ENCODE peak calls at places on chromosomes 3 and 15, in six cellular contexts. One of them, this sample, is unnamed.

GRCh38 chr3:135970500-135971116 is 5.1 kb downstream of the PPP2R3A start:
- DNase-seq in HCT116: no peak
- DNase-seq in stomach: no peak
- DNase-seq in gastrocnemius medialis: no peak
- DNase-seq in IMR-90: peak
- DNase-seq in RWPE2: no peak
- DNase-seq in this sample: no peak

GRCh38 chr3:78951546-78951945 is 816.3 kb downstream of the ROBO1 start:
- DNase-seq in HCT116: no peak
- DNase-seq in stomach: no peak
- DNase-seq in gastrocnemius medialis: no peak
- DNase-seq in IMR-90: peak
- DNase-seq in RWPE2: no peak
- DNase-seq in this sample: no peak

GRCh38 chr3:168091961-168092360 is 3.8 kb downstream of the GOLIM4 start:
- DNase-seq in HCT116: no peak
- DNase-seq in stomach: no peak
- DNase-seq in gastrocnemius medialis: no peak
- DNase-seq in IMR-90: no peak
- DNase-seq in RWPE2: no peak
- DNase-seq in this sample: no peak

GRCh38 chr15:98526094-98526493 is 122.2 kb upstream of the IGF1R start:
- DNase-seq in HCT116: no peak
- DNase-seq in stomach: no peak
- DNase-seq in gastrocnemius medialis: no peak
- DNase-seq in IMR-90: no peak
- DNase-seq in RWPE2: no peak
- DNase-seq in this sample: no peak

GRCh38 chr3:35335703-35336102 is 303.6 kb upstream of the ARPP21 start:
- DNase-seq in HCT116: no peak
- DNase-seq in stomach: no peak
- DNase-seq in gastrocnemius medialis: no peak
- DNase-seq in IMR-90: no peak
- DNase-seq in RWPE2: no peak
- DNase-seq in this sample: no peak

GRCh38 chr15:89383635-89384604 is 49.3 kb upstream of the POLG start:
- DNase-seq in HCT116: no peak
- DNase-seq in stomach: no peak
- DNase-seq in gastrocnemius medialis: no peak
- DNase-seq in IMR-90: peak
- DNase-seq in RWPE2: peak
- DNase-seq in this sample: no peak

GRCh38 chr3:188059346-188059745 is 94.6 kb upstream of the LPP start:
- DNase-seq in HCT116: no peak
- DNase-seq in stomach: no peak
- DNase-seq in gastrocnemius medialis: no peak
- DNase-seq in IMR-90: no peak
- DNase-seq in RWPE2: no peak
- DNase-seq in this sample: no peak

GRCh38 chr3:184710870-184711365 is 946 bp downstream of the MAGEF1 start:
- DNase-seq in HCT116: no peak
- DNase-seq in stomach: no peak
- DNase-seq in gastrocnemius medialis: no peak
- DNase-seq in IMR-90: no peak
- DNase-seq in RWPE2: no peak
- DNase-seq in this sample: no peak

GRCh38 chr15:98263787-98264186 is 303.3 kb downstream of the ARRDC4 start:
- DNase-seq in HCT116: no peak
- DNase-seq in stomach: no peak
- DNase-seq in gastrocnemius medialis: no peak
- DNase-seq in IMR-90: no peak
- DNase-seq in RWPE2: no peak
- DNase-seq in this sample: no peak

GRCh38 chr3:101011086-101011485 is 17.9 kb upstream of the ABI3BP start:
- DNase-seq in HCT116: no peak
- DNase-seq in stomach: no peak
- DNase-seq in gastrocnemius medialis: no peak
- DNase-seq in IMR-90: peak
- DNase-seq in RWPE2: no peak
- DNase-seq in this sample: no peak

GRCh38 chr3:113441051-113441770 is at the start of gene CFAP44:
- DNase-seq in HCT116: no peak
- DNase-seq in stomach: peak
- DNase-seq in gastrocnemius medialis: peak
- DNase-seq in IMR-90: peak
- DNase-seq in RWPE2: no peak
- DNase-seq in this sample: peak

GRCh38 chr3:57951106-57951882 is 56.9 kb upstream of the FLNB start:
- DNase-seq in HCT116: peak
- DNase-seq in stomach: peak
- DNase-seq in gastrocnemius medialis: peak
- DNase-seq in IMR-90: peak
- DNase-seq in RWPE2: no peak
- DNase-seq in this sample: no peak

GRCh38 chr3:61610316-61610715 is 48.9 kb downstream of the PTPRG start:
- DNase-seq in HCT116: no peak
- DNase-seq in stomach: no peak
- DNase-seq in gastrocnemius medialis: no peak
- DNase-seq in IMR-90: no peak
- DNase-seq in RWPE2: no peak
- DNase-seq in this sample: no peak

GRCh38 chr3:77102916-77103769 is 63.2 kb downstream of the ROBO2 start:
- DNase-seq in HCT116: no peak
- DNase-seq in stomach: no peak
- DNase-seq in gastrocnemius medialis: no peak
- DNase-seq in IMR-90: peak
- DNase-seq in RWPE2: no peak
- DNase-seq in this sample: no peak

GRCh38 chr3:144189044-144189443 is 217.4 kb downstream of the DIPK2A start:
- DNase-seq in HCT116: no peak
- DNase-seq in stomach: no peak
- DNase-seq in gastrocnemius medialis: no peak
- DNase-seq in IMR-90: peak
- DNase-seq in RWPE2: no peak
- DNase-seq in this sample: no peak

GRCh38 chr3:29718661-29719065 is 437.8 kb downstream of the RBMS3 start:
- DNase-seq in HCT116: no peak
- DNase-seq in stomach: no peak
- DNase-seq in gastrocnemius medialis: no peak
- DNase-seq in IMR-90: peak
- DNase-seq in RWPE2: peak
- DNase-seq in this sample: no peak

GRCh38 chr15:78617131-78617915 is 3.5 kb downstream of the CHRNA3 start:
- DNase-seq in HCT116: no peak
- DNase-seq in stomach: peak
- DNase-seq in gastrocnemius medialis: no peak
- DNase-seq in IMR-90: no peak
- DNase-seq in RWPE2: peak
- DNase-seq in this sample: no peak

GRCh38 chr3:161354554-161354953 is 16.8 kb downstream of the SPTSSB start:
- DNase-seq in HCT116: no peak
- DNase-seq in stomach: no peak
- DNase-seq in gastrocnemius medialis: no peak
- DNase-seq in IMR-90: no peak
- DNase-seq in RWPE2: no peak
- DNase-seq in this sample: no peak

GRCh38 chr3:156685752-156686151 is 11.4 kb downstream of the TIPARP start:
- DNase-seq in HCT116: no peak
- DNase-seq in stomach: no peak
- DNase-seq in gastrocnemius medialis: no peak
- DNase-seq in IMR-90: no peak
- DNase-seq in RWPE2: no peak
- DNase-seq in this sample: no peak

GRCh38 chr15:75659928-75660645 is 12.4 kb downstream of the SNX33 start:
- DNase-seq in HCT116: no peak
- DNase-seq in stomach: no peak
- DNase-seq in gastrocnemius medialis: no peak
- DNase-seq in IMR-90: no peak
- DNase-seq in RWPE2: no peak
- DNase-seq in this sample: no peak

GRCh38 chr3:127541320-127541719 is 49.2 kb downstream of the TPRA1 start:
- DNase-seq in HCT116: no peak
- DNase-seq in stomach: peak
- DNase-seq in gastrocnemius medialis: no peak
- DNase-seq in IMR-90: no peak
- DNase-seq in RWPE2: no peak
- DNase-seq in this sample: no peak

DNA sequence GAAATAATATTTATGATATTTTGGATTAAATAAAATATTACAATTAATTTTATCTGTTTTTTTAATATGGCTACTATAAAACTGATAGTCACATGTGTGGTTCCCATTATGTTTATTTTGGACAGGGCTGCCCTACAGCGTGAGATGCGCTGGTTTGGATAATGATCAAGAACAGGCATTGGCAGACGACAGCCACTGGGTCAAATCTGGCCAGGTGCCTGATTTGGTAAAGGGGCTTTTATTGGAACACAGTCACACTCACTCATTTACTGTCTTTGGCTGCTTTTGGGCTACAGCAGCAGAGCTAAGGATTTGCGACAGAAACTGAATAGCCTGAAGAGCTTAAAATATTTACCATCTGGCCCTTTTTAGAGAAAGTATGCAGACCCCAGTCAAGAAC is 724.1 kb upstream of the CFAP20DC start:
- DNase-seq in HCT116: no peak
- DNase-seq in stomach: no peak
- DNase-seq in gastrocnemius medialis: no peak
- DNase-seq in IMR-90: no peak
- DNase-seq in RWPE2: no peak
- DNase-seq in this sample: no peak
- H3K27ac ChIP-seq in HCT116: no peak
- H3K27ac ChIP-seq in stomach: no peak
- H3K27ac ChIP-seq in gastrocnemius medialis: no peak
- H3K27ac ChIP-seq in IMR-90: peak
- H3K27ac ChIP-seq in RWPE2: no peak
- H3K27ac ChIP-seq in this sample: no peak

GRCh38 chr3:53219897-53220483 is 35.8 kb downstream of the TKT start:
- DNase-seq in HCT116: peak
- DNase-seq in stomach: peak
- DNase-seq in gastrocnemius medialis: peak
- DNase-seq in IMR-90: peak
- DNase-seq in RWPE2: no peak
- DNase-seq in this sample: peak
- TF ChIP-seq CTCF in HCT116: peak
- TF ChIP-seq CTCF in stomach: no peak
- TF ChIP-seq CTCF in gastrocnemius medialis: peak
- TF ChIP-seq CTCF in IMR-90: peak
- TF ChIP-seq CTCF in RWPE2: peak
- TF ChIP-seq CTCF in this sample: peak

GRCh38 chr15:95662638-95663037 is 667.9 kb upstream of the NR2F2 start:
- DNase-seq in HCT116: no peak
- DNase-seq in stomach: no peak
- DNase-seq in gastrocnemius medialis: no peak
- DNase-seq in IMR-90: no peak
- DNase-seq in RWPE2: no peak
- DNase-seq in this sample: no peak
- H3K27ac ChIP-seq in HCT116: no peak
- H3K27ac ChIP-seq in stomach: no peak
- H3K27ac ChIP-seq in gastrocnemius medialis: no peak
- H3K27ac ChIP-seq in IMR-90: no peak
- H3K27ac ChIP-seq in RWPE2: no peak
- H3K27ac ChIP-seq in this sample: no peak

GRCh38 chr3:68854170-68854569 is 78.2 kb downstream of the TAFA4 start:
- DNase-seq in HCT116: no peak
- DNase-seq in stomach: no peak
- DNase-seq in gastrocnemius medialis: no peak
- DNase-seq in IMR-90: no peak
- DNase-seq in RWPE2: no peak
- DNase-seq in this sample: no peak
- TF ChIP-seq CTCF in HCT116: no peak
- TF ChIP-seq CTCF in stomach: no peak
- TF ChIP-seq CTCF in gastrocnemius medialis: no peak
- TF ChIP-seq CTCF in IMR-90: no peak
- TF ChIP-seq CTCF in RWPE2: no peak
- TF ChIP-seq CTCF in this sample: no peak

GRCh38 chr3:177321819-177322218 is 124.5 kb upstream of the TBL1XR1 start:
- DNase-seq in HCT116: no peak
- DNase-seq in stomach: no peak
- DNase-seq in gastrocnemius medialis: no peak
- DNase-seq in IMR-90: no peak
- DNase-seq in RWPE2: no peak
- DNase-seq in this sample: no peak

GRCh38 chr3:177317247-177317646 is 120.0 kb upstream of the TBL1XR1 start:
- DNase-seq in HCT116: no peak
- DNase-seq in stomach: no peak
- DNase-seq in gastrocnemius medialis: no peak
- DNase-seq in IMR-90: no peak
- DNase-seq in RWPE2: no peak
- DNase-seq in this sample: no peak

GRCh38 chr3:177322846-177323245 is 125.6 kb upstream of the TBL1XR1 start:
- DNase-seq in HCT116: no peak
- DNase-seq in stomach: no peak
- DNase-seq in gastrocnemius medialis: no peak
- DNase-seq in IMR-90: no peak
- DNase-seq in RWPE2: no peak
- DNase-seq in this sample: no peak

GRCh38 chr3:177318559-177318958 is 121.3 kb upstream of the TBL1XR1 start:
- DNase-seq in HCT116: no peak
- DNase-seq in stomach: no peak
- DNase-seq in gastrocnemius medialis: no peak
- DNase-seq in IMR-90: no peak
- DNase-seq in RWPE2: no peak
- DNase-seq in this sample: no peak

GRCh38 chr3:177320765-177321247 is 123.5 kb upstream of the TBL1XR1 start:
- DNase-seq in HCT116: no peak
- DNase-seq in stomach: no peak
- DNase-seq in gastrocnemius medialis: no peak
- DNase-seq in IMR-90: no peak
- DNase-seq in RWPE2: no peak
- DNase-seq in this sample: no peak
- H3K27ac ChIP-seq in HCT116: no peak
- H3K27ac ChIP-seq in stomach: no peak
- H3K27ac ChIP-seq in gastrocnemius medialis: no peak
- H3K27ac ChIP-seq in IMR-90: no peak
- H3K27ac ChIP-seq in RWPE2: no peak
- H3K27ac ChIP-seq in this sample: no peak

This sample was measured in pancreas.